ENCODE peak calls at places on chromosomes 11 and 22, in five cellular contexts. M is heart left ventricle, D is HCT116, W is prostate gland, P is IMR-90. G is an unnamed sample. For H3K9me3, the result is how much of the 10 kb centered on the place peaks cover.

GRCh38 chr22:35498446-35498845 is 42.2 kb upstream of the RASD2 start:
- DNase-seq in M (no peak), D (no peak), W (no peak), P (no peak), G (no peak)

GRCh38 chr11:110071197-110071596 is 22.0 kb upstream of the ZC3H12C start:
- DNase-seq in M (no peak), D (no peak), W (no peak), P (no peak), G (no peak)

GRCh38 chr11:117814766-117815261 is 9.7 kb downstream of the FXYD2 start:
- DNase-seq in M (no peak), D (no peak), W (peak), P (no peak), G (peak)

GRCh38 chr11:28966951-28967350 is 858.8 kb downstream of the METTL15 start:
- DNase-seq in M (no peak), D (no peak), W (no peak), P (peak), G (no peak)

GRCh38 chr22:30830907-30831306 is 136.2 kb downstream of the OSBP2 start:
- DNase-seq in M (peak), D (peak), W (peak), P (peak), G (peak)

GRCh38 chr11:120316880-120317688 is 8.0 kb upstream of the TLCD5 start:
- DNase-seq in M (peak), D (no peak), W (peak), P (peak), G (peak)

GRCh38 chr22:40417881-40418280 is 47.5 kb downstream of the SGSM3 start:
- DNase-seq in M (no peak), D (no peak), W (no peak), P (no peak), G (no peak)

GRCh38 chr11:65786008-65786785 is 666 bp upstream of the OVOL1 start:
- DNase-seq in M (no peak), D (no peak), W (peak), P (no peak), G (peak)

GRCh38 chr22:19430890-19431541 is 517 bp downstream of the HIRA start:
- DNase-seq in M (peak), D (no peak), W (peak), P (peak), G (peak)

GRCh38 chr11:76023408-76024068 is 182.8 kb downstream of the WNT11 start:
- DNase-seq in M (no peak), D (no peak), W (no peak), P (no peak), G (no peak)

GRCh38 chr11:47980093-47980906 is at the start of gene PTPRJ:
- DNase-seq in M (peak), D (no peak), W (peak), P (peak), G (peak)

GRCh38 chr11:64762916-64763803 is 3.4 kb upstream of the PYGM start:
- DNase-seq in M (peak), D (no peak), W (no peak), P (peak), G (peak)

GRCh38 chr11:6667733-6668374 is 12.2 kb upstream of the DCHS1 start:
- DNase-seq in M (no peak), D (peak), W (no peak), P (peak), G (no peak)

GRCh38 chr11:9057888-9058287 is 33.5 kb downstream of the SCUBE2 start:
- DNase-seq in M (no peak), D (no peak), W (no peak), P (no peak), G (no peak)

GRCh38 chr22:47301820-47302475 is 539.5 kb downstream of the TBC1D22A start:
- DNase-seq in M (no peak), D (no peak), W (no peak), P (no peak), G (peak)

GRCh38 chr22:43110927-43111623 is 525 bp downstream of the BIK start:
- DNase-seq in M (no peak), D (no peak), W (peak), P (no peak), G (peak)

GRCh38 chr11:12842933-12843636 is 166.0 kb upstream of the RASSF10 start:
- DNase-seq in M (no peak), D (no peak), W (peak), P (no peak), G (no peak)

GRCh38 chr11:34356576-34356917 is 1.3 kb downstream of the ABTB2 start:
- DNase-seq in M (peak), D (no peak), W (no peak), P (peak), G (no peak)

GRCh38 chr22:23193882-23194281 is 13.6 kb downstream of the BCR start:
- DNase-seq in M (no peak), D (no peak), W (no peak), P (peak), G (no peak)

GRCh38 chr11:60899021-60899936 is 7.1 kb downstream of the PRPF19 start:
- DNase-seq in M (no peak), D (peak), W (peak), P (peak), G (peak)

GRCh38 chr11:37503411-37504065 is 905.5 kb upstream of the RAG2 start:
- DNase-seq in M (no peak), D (no peak), W (no peak), P (no peak), G (no peak)

GRCh38 chr11:98056945-98057344 is 963.8 kb upstream of the CNTN5 start:
- DNase-seq in M (no peak), D (no peak), W (no peak), P (no peak), G (no peak)

GRCh38 chr11:69130586-69131566 is 24.9 kb upstream of the SMIM38 start:
- DNase-seq in M (peak), D (no peak), W (no peak), P (no peak), G (peak)

GRCh38 chr11:15770798-15771414 is 585.4 kb downstream of the SOX6 start:
- DNase-seq in M (peak), D (peak), W (no peak), P (peak), G (peak)

GRCh38 chr11:70281114-70281729 is 10.7 kb downstream of the PPFIA1 start:
- DNase-seq in M (peak), D (no peak), W (no peak), P (peak), G (no peak)

GRCh38 chr22:47659467-47660302 is 897.2 kb downstream of the TBC1D22A start:
- DNase-seq in M (no peak), D (no peak), W (no peak), P (no peak), G (no peak)

GRCh38 chr22:33328789-33329296 is 270.7 kb upstream of the SYN3 start:
- DNase-seq in M (no peak), D (no peak), W (no peak), P (peak), G (no peak)

GRCh38 chr11:2302844-2303626 is 1.2 kb downstream of the TSPAN32 start:
- DNase-seq in M (peak), D (no peak), W (no peak), P (no peak), G (peak)

GRCh38 chr11:24389575-24389974 is 107.3 kb upstream of the LUZP2 start:
- DNase-seq in M (no peak), D (no peak), W (no peak), P (no peak), G (no peak)

GRCh38 chr11:66328307-66329144 is 7.7 kb downstream of the RIN1 start:
- DNase-seq in M (peak), D (peak), W (peak), P (peak), G (peak)

GRCh38 chr11:62169448-62169847 is 20.6 kb upstream of the SCGB1D1 start:
- DNase-seq in M (no peak), D (no peak), W (no peak), P (no peak), G (no peak)

GRCh38 chr11:114615448-114616361 is 20.1 kb upstream of the NXPE4 start:
- DNase-seq in M (no peak), D (no peak), W (no peak), P (no peak), G (no peak)

GRCh38 chr11:114617157-114618124 is 21.9 kb upstream of the NXPE4 start:
- DNase-seq in M (no peak), D (no peak), W (no peak), P (no peak), G (no peak)

GRCh38 chr11:114616516-114616915 is 20.9 kb upstream of the NXPE4 start:
- DNase-seq in M (no peak), D (no peak), W (no peak), P (no peak), G (no peak)

GRCh38 chr11:114619659-114620173 is 24.1 kb upstream of the NXPE4 start:
- DNase-seq in M (no peak), D (no peak), W (no peak), P (no peak), G (no peak)

GRCh38 chr11:114618139-114618538 is 22.6 kb upstream of the NXPE4 start:
- DNase-seq in M (no peak), D (no peak), W (no peak), P (no peak), G (no peak)
- H3K9me3 ChIP-seq in M (under half), D (under half), W (under half), P (under half), G (under half)

GRCh38 chr11:72405009-72405408 is 29.3 kb downstream of the CLPB start:
- DNase-seq in M (no peak), D (no peak), W (no peak), P (no peak), G (no peak)

GRCh38 chr11:72410956-72411355 is 23.4 kb downstream of the CLPB start:
- DNase-seq in M (no peak), D (no peak), W (no peak), P (no peak), G (no peak)

GRCh38 chr11:72409458-72409857 is 24.9 kb downstream of the CLPB start:
- DNase-seq in M (no peak), D (no peak), W (no peak), P (no peak), G (no peak)

GRCh38 chr11:72411623-72412532 is 22.5 kb downstream of the CLPB start:
- DNase-seq in M (peak), D (no peak), W (no peak), P (no peak), G (no peak)

GRCh38 chr11:72406536-72407507 is 27.5 kb downstream of the CLPB start:
- DNase-seq in M (no peak), D (no peak), W (no peak), P (no peak), G (no peak)
- TF ChIP-seq POLR2A in M (no peak), D (no peak), W (no peak), P (no peak), G (no peak)

GRCh38 chr22:49046000-49046545 is 781.6 kb downstream of the BRD1 start:
- DNase-seq in M (no peak), D (no peak), W (no peak), P (no peak), G (no peak)
- H3K9me3 ChIP-seq in M (under half), D (under half), W (under half), P (half or more), G (under half)

GRCh38 chr22:46072030-46072881 is 78.1 kb upstream of the PPARA start:
- DNase-seq in M (peak), D (no peak), W (no peak), P (peak), G (peak)

GRCh38 chr22:46072981-46073682 is 77.2 kb upstream of the PPARA start:
- DNase-seq in M (no peak), D (no peak), W (no peak), P (no peak), G (peak)

GRCh38 chr22:46070722-46071450 is 79.4 kb upstream of the PPARA start:
- DNase-seq in M (peak), D (no peak), W (no peak), P (peak), G (peak)

GRCh38 chr22:46070215-46070721 is 80.1 kb upstream of the PPARA start:
- DNase-seq in M (peak), D (no peak), W (no peak), P (peak), G (peak)

DNA sequence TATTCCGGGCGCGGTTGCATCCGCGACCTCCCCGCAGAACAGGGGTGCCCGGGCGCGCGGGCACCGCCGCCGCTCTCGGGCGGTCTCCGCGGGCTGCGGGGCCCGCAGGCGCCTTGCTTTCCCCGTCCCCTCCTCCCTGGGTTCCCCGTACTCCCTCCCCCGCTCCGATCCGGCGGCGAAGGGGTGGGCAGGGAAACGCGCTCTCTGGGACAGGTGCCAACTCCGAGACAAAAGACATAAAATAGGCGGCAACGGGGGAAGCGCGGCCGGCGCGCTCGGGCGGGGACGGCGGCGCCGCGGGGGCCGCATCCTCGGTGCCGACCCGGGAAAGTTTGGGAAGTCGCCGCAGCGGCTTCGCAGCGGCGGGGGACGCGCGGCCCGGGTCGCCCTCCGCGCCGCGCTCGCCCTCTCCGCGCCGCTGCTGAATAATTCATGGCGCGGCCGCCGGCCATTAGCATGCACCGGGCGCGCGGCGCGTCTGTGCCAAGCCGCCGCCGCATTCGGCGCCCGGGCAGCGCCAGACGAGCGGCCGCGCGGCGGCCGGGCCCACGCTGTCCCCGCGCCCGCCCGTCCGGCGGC is 78.8 kb upstream of the PPARA start:
- DNase-seq in M (peak), D (peak), W (peak), P (peak), G (peak)
- TF ChIP-seq POLR2A in M (peak), D (peak), W (peak), P (no peak), G (no peak)